ENCODE peak calls at places on chromosome 21, in eight cellular contexts. K, X, T, U, A, R, G and W are unnamed samples.
A peak's percentile ranks its signal among the peaks of the same experiment; 100 is the strongest.

GRCh38 chr21:41932576-41933258 is 21.1 kb downstream of the C2CD2 start:
- DNase-seq in U (no peak), K (peak; percentile 53), X (no peak), R (peak; percentile 51), T (peak; percentile 90), A (no peak), G (no peak), W (no peak)

GRCh38 chr21:14862794-14863720 is 201.7 kb downstream of the NRIP1 start:
- DNase-seq in U (no peak), T (peak; percentile 29), A (no peak), X (no peak), R (no peak), G (peak; percentile 48), K (peak; percentile 22), W (no peak)

GRCh38 chr21:45546636-45547203 is 4.5 kb upstream of the SLC19A1 start:
- DNase-seq in U (no peak), K (no peak), T (no peak), G (no peak), A (no peak), R (no peak), X (peak; percentile 13), W (no peak)

GRCh38 chr21:42593815-42594157 is 59.6 kb upstream of the PDE9A start:
- DNase-seq in U (no peak), G (no peak), T (no peak), A (no peak), X (peak; percentile 84), K (no peak), R (no peak), W (no peak)

GRCh38 chr21:42151148-42152074 is 67.5 kb upstream of the ABCG1 start:
- DNase-seq in X (peak; percentile 61), R (no peak), U (no peak), G (no peak), T (no peak), A (no peak), K (no peak), W (peak; percentile 12)

GRCh38 chr21:46191686-46192575 is 7.7 kb upstream of the SPATC1L start:
- DNase-seq in T (no peak), K (no peak), A (no peak), X (peak; percentile 58), R (no peak), G (no peak), U (no peak), W (no peak)

GRCh38 chr21:44722701-44723100 is 11.3 kb upstream of the TSPEAR start:
- DNase-seq in K (no peak), U (no peak), T (no peak), R (no peak), G (no peak), A (no peak), X (no peak), W (no peak)

GRCh38 chr21:16086936-16087335 is 357.2 kb downstream of the USP25 start:
- DNase-seq in A (no peak), U (no peak), R (no peak), K (no peak), T (no peak), G (peak; percentile 61), X (no peak), W (no peak)

GRCh38 chr21:25400427-25400826 is 206.9 kb downstream of the MRPL39 start:
- DNase-seq in R (no peak), T (no peak), G (no peak), K (peak; percentile 33), X (no peak), U (no peak), A (no peak), W (no peak)

GRCh38 chr21:38126677-38127271 is 130.0 kb upstream of the KCNJ15 start:
- DNase-seq in G (peak; percentile 78), T (peak; percentile 65), X (no peak), A (peak; percentile 47), R (peak; percentile 35), K (peak; percentile 72), U (peak; percentile 52), W (no peak)

GRCh38 chr21:46037338-46038325 is 56.1 kb downstream of the COL6A1 start:
- DNase-seq in R (no peak), G (no peak), X (peak; percentile 72), U (no peak), T (no peak), K (no peak), A (no peak), W (no peak)

GRCh38 chr21:39439232-39439631 is 6.3 kb downstream of the LCA5L start:
- DNase-seq in T (no peak), U (no peak), K (no peak), X (no peak), A (no peak), R (no peak), G (no peak), W (no peak)

GRCh38 chr21:45018131-45019075 is 56.0 kb upstream of the ADARB1 start:
- DNase-seq in R (peak; percentile 37), U (no peak), A (no peak), K (no peak), T (peak; percentile 38), X (peak; percentile 76), G (no peak), W (no peak)

GRCh38 chr21:34988139-34988538 is 61.0 kb downstream of the RUNX1 start:
- DNase-seq in K (no peak), G (no peak), T (no peak), U (no peak), R (no peak), A (no peak), X (no peak), W (no peak)

GRCh38 chr21:35282944-35283343 is 233.8 kb upstream of the RUNX1 start:
- DNase-seq in T (peak; percentile 8), G (no peak), X (no peak), R (no peak), A (no peak), U (no peak), K (no peak), W (no peak)

GRCh38 chr21:44908908-44909307 is 11.8 kb downstream of the ITGB2 start:
- DNase-seq in T (no peak), R (no peak), X (no peak), G (no peak), A (no peak), K (no peak), U (no peak), W (no peak)

GRCh38 chr21:36883532-36884486 is 82.7 kb downstream of the HLCS start:
- DNase-seq in U (no peak), K (no peak), G (no peak), R (no peak), X (no peak), T (no peak), A (no peak), W (no peak)

GRCh38 chr21:45989355-45990048 is 7.9 kb downstream of the COL6A1 start:
- DNase-seq in A (no peak), R (peak; percentile 15), G (no peak), U (no peak), X (peak; percentile 77), K (no peak), T (peak; percentile 0), W (peak; percentile 15)

DNA sequence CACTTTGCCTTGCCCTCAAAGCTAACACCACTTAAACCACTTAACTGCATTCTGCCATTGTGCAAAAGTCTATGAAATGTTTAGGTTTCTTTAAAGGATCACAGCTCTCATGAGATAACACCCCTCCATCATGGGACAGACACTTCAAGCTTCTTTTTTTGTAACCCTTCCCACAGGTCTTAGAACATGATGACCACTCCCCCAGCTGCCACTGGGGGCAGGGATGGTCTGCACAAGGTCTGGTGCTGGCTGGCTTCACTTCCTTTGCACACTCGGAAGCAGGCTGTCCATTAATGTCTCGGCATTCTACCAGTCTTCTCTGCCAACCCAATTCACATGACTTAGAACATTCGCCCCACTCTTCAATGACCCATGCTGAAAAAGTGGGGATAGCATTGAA is 7.7 kb downstream of the ADAMTS1 start:
- DNase-seq in U (no peak), R (no peak), X (no peak), G (no peak), A (no peak), T (no peak), K (no peak), W (no peak)
- TF ChIP-seq CTCF in U (no peak), R (no peak), X (no peak), G (no peak), A (no peak), T (no peak), K (no peak), W (no peak)

GRCh38 chr21:33127154-33127893 is 57.4 kb downstream of the OLIG1 start:
- DNase-seq in X (no peak), K (peak; percentile 58), T (peak; percentile 68), A (peak; percentile 77), G (peak; percentile 81), U (peak; percentile 81), R (peak; percentile 46), W (peak; percentile 53)

GRCh38 chr21:33135925-33136324 is 66.0 kb downstream of the OLIG1 start:
- DNase-seq in U (no peak), K (no peak), X (no peak), R (no peak), G (no peak), A (no peak), T (no peak), W (no peak)

GRCh38 chr21:33128538-33128937 is 58.6 kb downstream of the OLIG1 start:
- DNase-seq in A (no peak), T (no peak), R (no peak), K (no peak), G (no peak), U (no peak), X (no peak), W (no peak)

GRCh38 chr21:33133912-33134311 is 64.0 kb downstream of the OLIG1 start:
- DNase-seq in X (no peak), T (no peak), K (no peak), A (no peak), G (no peak), U (no peak), R (no peak), W (no peak)

GRCh38 chr21:33132054-33132453 is 62.1 kb downstream of the OLIG1 start:
- DNase-seq in A (no peak), X (no peak), T (no peak), R (no peak), G (no peak), U (no peak), K (peak; percentile 10), W (no peak)
- TF ChIP-seq CTCF in A (no peak), X (no peak), T (no peak), R (peak; percentile 13), G (peak; percentile 6), U (peak; percentile 42), K (peak; percentile 20), W (no peak)

GRCh38 chr21:20445971-20446370 is 552.2 kb upstream of the NCAM2 start:
- DNase-seq in T (no peak), G (no peak), R (no peak), U (no peak), K (no peak), X (no peak), A (no peak), W (no peak)

GRCh38 chr21:20443558-20444155 is 554.6 kb upstream of the NCAM2 start:
- DNase-seq in R (no peak), T (no peak), G (peak; percentile 58), X (no peak), A (no peak), U (no peak), K (no peak), W (no peak)
- TF ChIP-seq CTCF in R (peak; percentile 38), T (peak; percentile 42), G (no peak), X (peak; percentile 33), A (no peak), U (peak; percentile 43), K (no peak), W (no peak)

GRCh38 chr21:40714516-40714915 is 132.4 kb downstream of the DSCAM start:
- DNase-seq in K (peak; percentile 69), G (no peak), U (no peak), X (no peak), A (no peak), R (no peak), T (no peak), W (no peak)

GRCh38 chr21:40717008-40717407 is 129.9 kb downstream of the DSCAM start:
- DNase-seq in G (peak; percentile 31), U (no peak), X (no peak), T (no peak), R (no peak), K (peak; percentile 35), A (no peak), W (no peak)

GRCh38 chr21:40719615-40720014 is 127.3 kb downstream of the DSCAM start:
- DNase-seq in A (no peak), U (no peak), X (no peak), K (peak; percentile 14), T (no peak), G (no peak), R (no peak), W (no peak)
- TF ChIP-seq CTCF in A (no peak), U (no peak), X (no peak), K (peak; percentile 6), T (no peak), G (no peak), R (no peak), W (no peak)